ENCODE peak calls at places on chromosomes 7 and 10, in ten cellular contexts. H is tibial artery, X is left ventricle myocardium inferior, A is mesothelial cell of epicardium, Q is fibroblast of the aortic adventitia, G is HFFc6, E is A549, K is endothelial cell, P is fibroblast of mammary gland, L is brain microvascular endothelial cell. Z is an unnamed sample.

GRCh38 chr7:50463035-50463434 is 12.9 kb upstream of the FIGNL1 start:
- DNase-seq in H (no peak), X (no peak), Q (no peak), L (no peak), G (no peak), P (no peak), E (no peak), A (no peak), K (no peak), Z (no peak)

GRCh38 chr10:11401314-11402222 is 209.9 kb downstream of the USP6NL start:
- DNase-seq in X (no peak), H (no peak), A (no peak), L (no peak), Q (no peak), P (no peak), G (no peak), K (no peak), E (no peak), Z (no peak)

GRCh38 chr7:115410427-115410805 is 488.5 kb downstream of the MDFIC start:
- DNase-seq in A (no peak), G (no peak), Q (no peak), E (no peak), H (no peak), L (no peak), P (no peak), K (no peak), X (no peak), Z (no peak)

GRCh38 chr7:30304177-30304884 is 19.9 kb downstream of the ZNRF2 start:
- DNase-seq in L (no peak), K (no peak), G (no peak), X (no peak), E (no peak), Q (no peak), A (no peak), P (no peak), H (no peak), Z (no peak)

GRCh38 chr10:46215426-46215825 is 71.4 kb upstream of the ANTXRL start:
- DNase-seq in G (no peak), L (no peak), E (no peak), H (peak; percentile 60), K (no peak), A (no peak), Q (no peak), P (no peak), X (no peak), Z (no peak)

GRCh38 chr10:4243651-4244050 is 458.6 kb upstream of the KLF6 start:
- DNase-seq in A (no peak), K (no peak), G (peak; percentile 96), X (no peak), P (peak; percentile 100), Q (peak; percentile 99), E (peak; percentile 33), L (peak; percentile 98), H (no peak), Z (no peak)

GRCh38 chr10:70925377-70926214 is 37.2 kb upstream of the PCBD1 start:
- DNase-seq in P (peak; percentile 12), Q (peak; percentile 20), L (no peak), H (peak; percentile 72), G (no peak), X (peak; percentile 49), E (peak; percentile 49), A (peak; percentile 45), K (peak; percentile 73), Z (no peak)

GRCh38 chr7:70306173-70306572 is 707.9 kb downstream of the AUTS2 start:
- DNase-seq in E (no peak), G (no peak), P (no peak), Q (no peak), X (no peak), K (no peak), L (no peak), H (no peak), A (no peak), Z (no peak)

GRCh38 chr10:124240721-124241350 is 147.4 kb upstream of the CHST15 start:
- DNase-seq in K (no peak), H (no peak), P (no peak), X (no peak), L (no peak), Q (no peak), G (no peak), A (no peak), E (no peak), Z (no peak)

GRCh38 chr10:132329565-132330485 is 2.2 kb upstream of the LRRC27 start:
- DNase-seq in K (no peak), Q (peak; percentile 53), H (peak; percentile 67), E (peak; percentile 69), P (peak; percentile 63), L (peak; percentile 52), A (no peak), X (no peak), G (peak; percentile 66), Z (no peak)

DNA sequence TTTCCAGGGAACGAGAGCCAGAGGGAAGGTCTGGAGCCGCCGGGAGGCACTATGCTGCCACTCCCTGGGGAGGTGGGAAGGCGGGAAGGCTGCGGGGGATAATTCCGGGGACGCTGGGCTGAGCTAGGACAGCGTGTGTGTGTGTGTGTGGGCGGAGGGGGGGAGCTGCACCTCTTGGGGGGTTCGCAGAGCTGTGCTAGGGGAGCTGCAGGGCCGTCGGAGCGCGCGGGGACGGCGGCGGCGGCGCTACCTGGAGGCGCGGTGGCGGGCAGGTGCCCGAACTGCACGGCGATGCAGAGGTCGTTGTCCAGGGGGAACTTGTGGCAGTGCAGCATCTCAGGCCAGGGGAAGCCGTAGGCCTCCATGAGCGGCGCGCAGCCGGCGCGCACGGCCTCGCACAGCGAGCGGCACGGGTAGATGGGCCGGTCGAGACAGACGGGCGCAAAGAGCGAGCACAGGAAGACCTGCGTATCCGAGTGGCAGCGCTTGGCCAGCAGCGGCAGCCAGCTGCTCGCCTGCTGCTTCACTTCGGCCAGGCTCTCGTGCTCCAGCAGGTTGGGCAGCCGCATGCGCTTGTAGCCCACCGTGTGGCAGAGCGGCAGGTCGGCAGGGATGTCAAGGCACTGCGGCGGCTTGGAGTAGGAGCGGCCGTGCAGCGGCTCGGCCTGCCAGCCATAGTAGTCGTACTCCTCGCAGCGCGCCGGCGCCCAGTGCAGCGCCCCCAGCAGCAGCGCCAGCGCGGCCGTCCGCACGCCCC is 566 bp downstream of the SFRP5 start:
- DNase-seq in Q (peak; percentile 8), L (peak; percentile 11), A (no peak), P (peak; percentile 10), H (no peak), X (no peak), K (peak; percentile 34), G (no peak), E (peak; percentile 43), Z (no peak)
- TF ChIP-seq CTCF in Q (no peak), L (no peak), A (no peak), P (no peak), H (no peak), X (no peak), K (no peak), G (no peak), E (no peak), Z (no peak)

GRCh38 chr10:63110940-63111339 is 22.2 kb upstream of the NRBF2 start:
- DNase-seq in L (no peak), K (no peak), P (no peak), Q (no peak), H (no peak), A (no peak), E (no peak), G (no peak), X (no peak), Z (no peak)

GRCh38 chr10:63120554-63120953 is 12.6 kb upstream of the NRBF2 start:
- DNase-seq in A (no peak), H (no peak), G (peak; percentile 60), Q (peak; percentile 97), K (no peak), E (no peak), P (peak; percentile 99), L (peak; percentile 51), X (no peak), Z (no peak)

GRCh38 chr10:63114031-63114814 is 18.9 kb upstream of the NRBF2 start:
- DNase-seq in E (no peak), K (no peak), L (peak; percentile 74), X (peak; percentile 72), A (no peak), Q (peak; percentile 98), G (peak; percentile 55), P (peak; percentile 97), H (peak; percentile 90), Z (no peak)

GRCh38 chr10:63116452-63117072 is 16.6 kb upstream of the NRBF2 start:
- DNase-seq in L (no peak), Q (peak; percentile 11), P (no peak), K (no peak), G (no peak), H (no peak), E (no peak), A (no peak), X (no peak), Z (no peak)

DNA sequence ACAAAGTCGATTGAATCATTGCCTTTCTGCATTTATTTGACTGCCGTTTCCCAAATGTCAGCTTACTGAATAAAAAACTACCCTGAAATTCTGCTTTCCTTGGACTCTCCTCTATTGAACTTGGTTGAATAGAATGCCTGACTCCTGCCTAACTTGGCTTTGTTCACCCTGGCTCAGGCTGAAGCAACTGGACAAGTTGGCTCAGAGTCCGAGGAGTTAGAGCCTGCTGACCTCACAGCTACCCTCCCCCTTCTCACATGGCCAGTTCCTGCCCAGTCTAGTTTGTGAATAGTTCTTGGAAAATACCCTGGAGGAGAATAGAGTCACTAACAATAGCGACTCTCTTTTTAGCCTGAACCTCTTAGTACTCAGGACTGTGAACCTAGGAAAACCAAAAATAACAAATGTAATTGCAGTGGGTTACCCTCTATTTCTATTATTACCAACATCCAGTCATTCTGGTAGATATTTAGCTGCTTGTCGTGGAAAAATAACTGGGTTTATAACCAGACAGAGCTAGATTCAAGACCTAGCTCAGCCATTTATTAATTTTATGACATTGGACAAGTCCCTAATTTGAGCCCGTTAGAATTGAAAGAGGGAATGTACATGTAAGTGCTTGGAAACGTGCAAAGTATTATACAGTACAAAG is 17.3 kb upstream of the NRBF2 start:
- DNase-seq in A (no peak), L (peak; percentile 49), G (peak; percentile 57), H (peak; percentile 96), K (peak; percentile 9), X (peak; percentile 77), P (peak; percentile 97), E (no peak), Q (peak; percentile 99), Z (peak; percentile 84)
- TF ChIP-seq CTCF in A (no peak), L (no peak), G (no peak), H (peak; percentile 10), K (no peak), X (peak; percentile 32), P (no peak), E (no peak), Q (no peak), Z (no peak)

DNA sequence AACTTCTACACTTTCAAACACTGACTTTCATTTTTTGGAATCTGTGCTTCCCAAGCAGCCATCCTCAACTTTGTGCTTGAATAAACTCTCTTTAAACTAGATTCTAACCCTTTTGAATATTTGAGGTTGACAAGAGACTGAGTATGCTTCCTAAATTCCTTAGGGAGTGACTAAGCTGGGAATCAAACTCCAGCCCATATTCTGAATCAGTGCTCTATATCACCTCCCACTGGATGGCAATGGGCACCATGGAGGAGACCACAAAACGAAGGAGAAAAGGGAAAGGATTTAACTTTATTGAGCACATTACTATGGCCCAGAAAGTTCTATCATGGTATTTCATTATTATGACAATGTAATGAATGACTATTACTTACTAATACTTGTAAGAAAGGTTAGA is 17.2 kb upstream of the SLC26A4 start:
- DNase-seq in X (no peak), H (no peak), P (peak; percentile 85), A (no peak), K (no peak), L (peak; percentile 79), G (peak; percentile 70), E (no peak), Q (peak; percentile 64), Z (no peak)
- TF ChIP-seq CTCF in X (no peak), H (no peak), P (peak; percentile 51), A (no peak), K (no peak), L (peak; percentile 70), G (peak; percentile 68), E (no peak), Q (peak; percentile 46), Z (no peak)

GRCh38 chr7:101989101-101989500 is 171.7 kb downstream of the CUX1 start:
- DNase-seq in Q (no peak), E (no peak), X (no peak), P (no peak), H (no peak), A (no peak), G (no peak), L (no peak), K (no peak), Z (no peak)
- TF ChIP-seq CTCF in Q (no peak), E (no peak), X (no peak), P (no peak), H (no peak), A (no peak), G (no peak), L (no peak), K (no peak), Z (no peak)